ENCODE peak calls at places on chromosomes 11 and 22, in four cellular contexts. B, X, T and M are unnamed samples.

GRCh38 chr11:113587318-113587739 is 112.1 kb upstream of the DRD2 start:
- DNase-seq in B (no peak), T (peak; percentile 80), X (peak; percentile 76), M (no peak)

GRCh38 chr11:59429924-59430516 is 3.8 kb upstream of the OR5A2 start:
- DNase-seq in T (peak; percentile 36), B (no peak), X (peak; percentile 66), M (peak; percentile 55)

GRCh38 chr11:6612816-6613136 is 760 bp upstream of the TAF10 start:
- DNase-seq in B (no peak), X (no peak), T (no peak), M (no peak)

GRCh38 chr11:44920451-44920850 is 30.2 kb downstream of the TP53I11 start:
- DNase-seq in T (no peak), X (no peak), B (no peak), M (no peak)

GRCh38 chr22:41512421-41513194 is 31.7 kb downstream of the POLR3H start:
- DNase-seq in T (no peak), B (no peak), X (peak; percentile 73), M (no peak)

GRCh38 chr22:30763815-30764686 is 69.4 kb downstream of the OSBP2 start:
- DNase-seq in B (no peak), T (peak; percentile 68), X (peak; percentile 87), M (peak; percentile 41)

GRCh38 chr22:24883426-24883825 is 63.1 kb downstream of the LHFPL7 start:
- DNase-seq in B (no peak), X (no peak), T (no peak), M (no peak)

GRCh38 chr11:68373810-68374501 is 61.6 kb downstream of the LRP5 start:
- DNase-seq in B (no peak), T (no peak), X (no peak), M (no peak)

GRCh38 chr11:47714554-47715081 is 551 bp downstream of the AGBL2 start:
- DNase-seq in T (no peak), X (peak; percentile 35), B (no peak), M (no peak)

GRCh38 chr11:67581469-67581868 is 2.1 kb upstream of the GSTP1 start:
- DNase-seq in T (no peak), B (no peak), X (no peak), M (no peak)

GRCh38 chr22:23566716-23567475 is 13.2 kb downstream of the IGLL1 start:
- DNase-seq in B (no peak), X (no peak), T (no peak), M (no peak)

GRCh38 chr11:2775083-2775625 is 75.4 kb upstream of the KCNQ1OT1 start:
- DNase-seq in T (no peak), B (no peak), X (no peak), M (no peak)

GRCh38 chr11:115304774-115305472 is 199.3 kb downstream of the CADM1 start:
- DNase-seq in T (no peak), B (no peak), X (no peak), M (no peak)

GRCh38 chr11:55707029-55707428 is 45.0 kb downstream of the OR4C6 start:
- DNase-seq in T (no peak), B (no peak), X (peak; percentile 43), M (no peak)

GRCh38 chr11:46397526-46397925 is 6.0 kb upstream of the CHRM4 start:
- DNase-seq in X (no peak), T (no peak), B (no peak), M (no peak)

GRCh38 chr11:112288021-112288420 is 27.4 kb upstream of the PLET1 start:
- DNase-seq in B (no peak), X (no peak), T (no peak), M (no peak)

GRCh38 chr11:79414644-79415317 is 26.0 kb downstream of the TENM4 start:
- DNase-seq in B (no peak), X (peak; percentile 86), T (no peak), M (peak; percentile 29)

GRCh38 chr22:19483481-19484244 is 3.9 kb downstream of the CDC45 start:
- DNase-seq in X (peak; percentile 74), T (no peak), B (no peak), M (no peak)

GRCh38 chr11:7197469-7197868 is 54.2 kb upstream of the SYT9 start:
- DNase-seq in T (no peak), B (no peak), X (no peak), M (no peak)

GRCh38 chr11:46485852-46486443 is 94.4 kb upstream of the CHRM4 start:
- DNase-seq in B (no peak), X (no peak), T (no peak), M (no peak)

GRCh38 chr22:42437488-42438292 is 5.5 kb upstream of the NFAM1 start:
- DNase-seq in B (peak; percentile 42), X (peak; percentile 61), T (peak; percentile 86), M (peak; percentile 15)

GRCh38 chr11:11476971-11477645 is 124.1 kb upstream of the CSNK2A3 start:
- DNase-seq in B (no peak), T (no peak), X (no peak), M (no peak)

GRCh38 chr11:78796956-78797355 is 222.3 kb upstream of the NARS2 start:
- DNase-seq in B (no peak), X (peak; percentile 82), T (no peak), M (no peak)

GRCh38 chr11:86275493-86276370 is 26.3 kb upstream of the HIKESHI start:
- DNase-seq in X (no peak), T (no peak), B (no peak), M (peak; percentile 25)

GRCh38 chr11:12680246-12680939 is 6.2 kb downstream of the TEAD1 start:
- DNase-seq in B (peak; percentile 73), T (peak; percentile 16), X (peak; percentile 92), M (peak; percentile 56)

GRCh38 chr11:115476463-115477286 is 27.5 kb downstream of the CADM1 start:
- DNase-seq in T (no peak), B (no peak), X (no peak), M (no peak)

GRCh38 chr22:46055176-46055850 is 78.4 kb upstream of the WNT7B start:
- DNase-seq in T (no peak), X (peak; percentile 38), B (no peak), M (no peak)

GRCh38 chr11:102518296-102519094 is 12.1 kb downstream of the MMP7 start:
- DNase-seq in T (no peak), B (no peak), X (peak; percentile 9), M (no peak)

GRCh38 chr11:115787302-115787701 is 283.1 kb upstream of the CADM1 start:
- DNase-seq in X (no peak), T (no peak), B (no peak), M (no peak)

GRCh38 chr11:117468888-117469287 is 141.2 kb downstream of the CEP164 start:
- DNase-seq in T (no peak), X (no peak), B (no peak), M (no peak)

GRCh38 chr22:37639771-37640590 is 512 bp downstream of the SH3BP1 start:
- DNase-seq in T (peak; percentile 44), B (no peak), X (no peak), M (no peak)

GRCh38 chr11:363948-364761 is 5.1 kb upstream of the B4GALNT4 start:
- DNase-seq in X (peak; percentile 65), B (no peak), T (peak; percentile 61), M (no peak)

GRCh38 chr11:1473011-1473628 is 13.5 kb downstream of the MOB2 start:
- DNase-seq in B (no peak), T (no peak), X (no peak), M (no peak)